ENCODE peak calls at places on chromosomes 4 and X, in seven cellular contexts. F, C, Z, N, X, I and L are unnamed samples.

GRCh38 chr4:101349346-101350064 is 2.2 kb upstream of the PPP3CA start:
- DNase-seq in F (no peak), C (no peak), Z (no peak), N (no peak), X (no peak), I (no peak), L (no peak)

GRCh38 chr4:74339501-74339900 is 25.4 kb upstream of the EREG start:
- DNase-seq in F (no peak), C (no peak), Z (no peak), N (no peak), X (no peak), I (no peak), L (no peak)

GRCh38 chr4:145481164-145481941 is at the start of gene SMAD1:
- DNase-seq in F (peak), C (peak), Z (peak), N (peak), X (peak), I (peak), L (peak)

GRCh38 chrX:3044196-3044595 is 2.9 kb downstream of the ARSF start:
- DNase-seq in F (no peak), C (no peak), Z (no peak), N (no peak), X (no peak), I (no peak), L (no peak)

GRCh38 chrX:41447897-41448296 is 754 bp downstream of the NYX start:
- DNase-seq in F (no peak), C (no peak), Z (no peak), N (no peak), X (no peak), I (no peak), L (no peak)

GRCh38 chr4:825969-826330 is at the start of gene CPLX1:
- DNase-seq in F (no peak), C (peak), Z (no peak), N (no peak), X (peak), I (no peak), L (peak)

GRCh38 chr4:3416270-3416669 is 25.5 kb upstream of the HGFAC start:
- DNase-seq in F (no peak), C (no peak), Z (no peak), N (peak), X (no peak), I (peak), L (no peak)

GRCh38 chrX:37958493-37959211 is 47.7 kb upstream of the SYTL5 start:
- DNase-seq in F (no peak), C (no peak), Z (peak), N (no peak), X (peak), I (peak), L (peak)

GRCh38 chrX:66638591-66639500 is at the start of gene EDA2R:
- DNase-seq in F (peak), C (peak), Z (peak), N (peak), X (peak), I (peak), L (peak)

GRCh38 chr4:153181293-153182080 is 22.8 kb upstream of the TRIM2 start:
- DNase-seq in F (no peak), C (no peak), Z (peak), N (no peak), X (no peak), I (no peak), L (peak)

GRCh38 chr4:152585036-152585439 is 49.1 kb upstream of the FBXW7 start:
- DNase-seq in F (no peak), C (no peak), Z (peak), N (no peak), X (no peak), I (no peak), L (peak)

GRCh38 chrX:110087485-110088356 is 84.8 kb downstream of the TMEM164 start:
- DNase-seq in F (no peak), C (no peak), Z (peak), N (no peak), X (peak), I (no peak), L (peak)

GRCh38 chrX:13688384-13688771 is 550 bp upstream of the RAB9A start:
- DNase-seq in F (no peak), C (no peak), Z (no peak), N (no peak), X (no peak), I (no peak), L (no peak)

GRCh38 chr4:168797176-168797575 is 212.9 kb downstream of the CBR4 start:
- DNase-seq in F (no peak), C (no peak), Z (peak), N (no peak), X (no peak), I (no peak), L (peak)

GRCh38 chr4:106051496-106051895 is 156.2 kb downstream of the NPNT start:
- DNase-seq in F (no peak), C (no peak), Z (no peak), N (no peak), X (no peak), I (no peak), L (no peak)

GRCh38 chr4:56863441-56864129 is 42.1 kb upstream of the SPINK2 start:
- DNase-seq in F (no peak), C (no peak), Z (peak), N (no peak), X (no peak), I (no peak), L (no peak)

GRCh38 chr4:26048378-26048882 is 134.4 kb downstream of the SMIM20 start:
- DNase-seq in F (no peak), C (no peak), Z (peak), N (no peak), X (no peak), I (peak), L (peak)

GRCh38 chr4:176302283-176303275 is 17.2 kb upstream of the SPCS3 start:
- DNase-seq in F (no peak), C (no peak), Z (peak), N (no peak), X (peak), I (peak), L (peak)

GRCh38 chr4:53637348-53637747 is 46.1 kb upstream of the LNX1 start:
- DNase-seq in F (no peak), C (no peak), Z (no peak), N (no peak), X (no peak), I (no peak), L (no peak)

GRCh38 chr4:52545099-52546069 is 113.7 kb downstream of the USP46 start:
- DNase-seq in F (peak), C (peak), Z (peak), N (peak), X (peak), I (peak), L (peak)

GRCh38 chrX:55908685-55909212 is 191.2 kb downstream of the RRAGB start:
- DNase-seq in F (peak), C (peak), Z (no peak), N (peak), X (peak), I (peak), L (peak)

DNA sequence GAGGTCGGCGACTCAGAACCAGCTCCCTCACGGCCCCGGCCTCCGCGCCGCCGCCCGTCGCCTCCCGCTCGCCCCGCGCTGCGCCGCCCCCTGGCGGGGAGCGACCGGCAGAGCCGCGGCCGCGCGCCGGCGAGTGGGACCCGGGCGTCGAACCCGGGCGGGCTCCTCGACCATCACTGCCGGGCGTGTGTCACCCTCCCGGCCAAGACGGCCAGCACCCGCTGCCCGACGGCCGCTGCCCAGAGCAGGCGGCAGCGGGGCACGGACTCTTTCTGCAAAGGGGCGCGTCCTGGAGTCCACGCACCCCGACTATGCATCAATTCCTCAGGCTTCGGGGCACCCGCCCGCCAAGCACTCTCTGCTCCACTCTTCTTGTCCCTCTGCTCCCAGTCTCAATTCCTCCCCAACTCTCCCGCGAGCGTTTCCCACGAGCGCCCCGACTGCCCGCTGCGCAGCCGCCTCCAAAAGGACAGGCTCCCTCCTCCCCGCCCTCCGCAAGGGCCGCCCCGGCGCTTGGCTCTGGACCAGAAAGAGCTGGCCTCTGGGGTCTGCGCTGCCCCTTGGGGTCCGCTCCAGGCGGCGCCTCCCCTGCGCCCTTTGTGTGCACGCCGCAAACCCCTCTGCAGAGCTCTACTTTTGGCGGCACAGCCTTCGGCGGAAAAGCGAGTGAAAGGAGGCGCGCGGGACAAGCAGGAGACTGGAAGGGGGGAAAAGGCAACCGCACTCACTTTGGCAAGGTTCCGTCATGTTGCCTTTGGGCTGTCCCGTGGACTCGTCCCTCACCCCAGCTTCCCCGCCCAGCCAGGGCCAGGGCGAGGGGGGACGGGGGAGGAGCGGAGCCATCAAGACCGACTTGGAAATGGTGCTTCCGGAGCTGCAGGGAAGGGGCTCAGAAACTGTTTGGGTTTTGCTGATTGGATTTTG is 1.1 kb downstream of the PDE5A start:
- DNase-seq in F (peak), C (peak), Z (peak), N (peak), X (peak), I (peak), L (peak)
- H3K4ac ChIP-seq in F (no peak), C (no peak), Z (peak), N (no peak), X (no peak), I (no peak), L (peak)

GRCh38 chrX:49231333-49232000 is 1.7 kb downstream of the CACNA1F start:
- DNase-seq in F (no peak), C (no peak), Z (no peak), N (no peak), X (no peak), I (no peak), L (no peak)

GRCh38 chrX:49233887-49234555 is 881 bp upstream of the CACNA1F start:
- DNase-seq in F (no peak), C (no peak), Z (no peak), N (no peak), X (no peak), I (no peak), L (no peak)

GRCh38 chrX:49233176-49233575 is at the start of gene CACNA1F:
- DNase-seq in F (no peak), C (no peak), Z (no peak), N (no peak), X (no peak), I (no peak), L (no peak)

GRCh38 chrX:49230500-49231232 is 2.5 kb downstream of the CACNA1F start:
- DNase-seq in F (peak), C (peak), Z (no peak), N (peak), X (peak), I (no peak), L (no peak)

DNA sequence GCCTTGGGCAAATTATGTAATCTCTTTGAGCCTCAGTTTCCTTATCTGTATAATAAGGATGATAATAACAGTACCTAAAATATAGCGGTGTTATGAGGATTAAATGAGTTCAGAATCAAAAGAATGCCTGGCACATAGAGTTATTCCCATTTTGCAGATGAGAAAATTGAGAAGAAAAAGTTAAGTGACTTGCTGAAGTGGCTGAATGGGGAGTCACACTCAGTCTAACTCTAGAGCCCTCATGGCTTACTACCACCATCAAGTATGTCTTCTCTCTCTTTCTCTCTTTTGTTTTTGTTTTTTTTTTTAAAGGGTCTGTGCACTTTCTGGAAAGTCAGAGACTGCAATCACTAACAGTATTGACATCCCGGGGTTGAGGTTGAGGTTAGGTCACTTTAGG is 615 bp downstream of the CACNA1F start:
- DNase-seq in F (no peak), C (no peak), Z (no peak), N (no peak), X (no peak), I (no peak), L (no peak)
- H3K4me2 ChIP-seq in F (no peak), C (no peak), Z (no peak), N (no peak), X (no peak), I (no peak), L (no peak)

GRCh38 chr4:89814362-89814761 is 22.6 kb downstream of the SNCA start:
- DNase-seq in F (no peak), C (no peak), Z (no peak), N (no peak), X (no peak), I (no peak), L (no peak)

GRCh38 chr4:89807441-89808140 is 29.4 kb downstream of the SNCA start:
- DNase-seq in F (no peak), C (no peak), Z (no peak), N (no peak), X (no peak), I (no peak), L (no peak)

GRCh38 chr4:89813197-89813596 is 23.8 kb downstream of the SNCA start:
- DNase-seq in F (no peak), C (no peak), Z (no peak), N (no peak), X (no peak), I (no peak), L (no peak)
- H2BK120ac ChIP-seq in F (no peak), C (no peak), Z (no peak), N (no peak), X (no peak), I (no peak), L (no peak)

GRCh38 chr4:183558873-183559272 is 54.0 kb downstream of the ING2 start:
- DNase-seq in F (no peak), C (no peak), Z (no peak), N (no peak), X (peak), I (no peak), L (no peak)

GRCh38 chr4:183556947-183557346 is 52.1 kb downstream of the ING2 start:
- DNase-seq in F (no peak), C (no peak), Z (no peak), N (no peak), X (no peak), I (no peak), L (no peak)

GRCh38 chr4:183563874-183564273 is 59.0 kb downstream of the ING2 start:
- DNase-seq in F (no peak), C (no peak), Z (peak), N (no peak), X (peak), I (peak), L (peak)

GRCh38 chr4:183557611-183558010 is 52.8 kb downstream of the ING2 start:
- DNase-seq in F (no peak), C (no peak), Z (no peak), N (no peak), X (no peak), I (no peak), L (no peak)

DNA sequence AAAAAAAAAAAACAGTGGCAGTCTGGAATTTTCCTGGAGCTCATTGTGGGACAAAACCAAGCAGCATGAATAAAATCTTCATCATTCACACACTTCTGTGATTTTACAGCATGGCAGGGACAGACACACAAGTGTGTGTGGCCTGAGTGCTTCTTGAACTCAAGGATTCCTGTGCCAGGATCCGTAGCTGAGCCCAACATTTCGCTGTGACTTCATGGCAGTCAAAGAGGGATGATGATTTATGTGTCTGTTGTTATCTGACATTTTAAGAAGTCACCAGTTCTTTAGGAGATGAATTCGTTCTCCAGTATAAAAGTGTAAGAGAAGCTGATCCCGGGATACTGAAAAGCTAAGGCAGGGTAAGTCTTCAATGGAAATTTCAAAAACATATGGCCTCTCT is 57.0 kb downstream of the ING2 start:
- DNase-seq in F (no peak), C (no peak), Z (no peak), N (no peak), X (no peak), I (no peak), L (no peak)
- H3K4ac ChIP-seq in F (no peak), C (no peak), Z (no peak), N (no peak), X (no peak), I (no peak), L (no peak)

GRCh38 chr4:86569103-86569870 is 24.8 kb upstream of the PTPN13 start:
- DNase-seq in F (no peak), C (no peak), Z (no peak), N (no peak), X (no peak), I (no peak), L (no peak)

GRCh38 chr4:86565641-86566040 is 28.5 kb upstream of the PTPN13 start:
- DNase-seq in F (no peak), C (no peak), Z (no peak), N (no peak), X (no peak), I (no peak), L (no peak)

GRCh38 chr4:86558799-86559198 is 35.3 kb upstream of the PTPN13 start:
- DNase-seq in F (no peak), C (no peak), Z (peak), N (no peak), X (no peak), I (no peak), L (no peak)

GRCh38 chr4:86560447-86560846 is 33.7 kb upstream of the PTPN13 start:
- DNase-seq in F (no peak), C (no peak), Z (no peak), N (no peak), X (peak), I (no peak), L (peak)

DNA sequence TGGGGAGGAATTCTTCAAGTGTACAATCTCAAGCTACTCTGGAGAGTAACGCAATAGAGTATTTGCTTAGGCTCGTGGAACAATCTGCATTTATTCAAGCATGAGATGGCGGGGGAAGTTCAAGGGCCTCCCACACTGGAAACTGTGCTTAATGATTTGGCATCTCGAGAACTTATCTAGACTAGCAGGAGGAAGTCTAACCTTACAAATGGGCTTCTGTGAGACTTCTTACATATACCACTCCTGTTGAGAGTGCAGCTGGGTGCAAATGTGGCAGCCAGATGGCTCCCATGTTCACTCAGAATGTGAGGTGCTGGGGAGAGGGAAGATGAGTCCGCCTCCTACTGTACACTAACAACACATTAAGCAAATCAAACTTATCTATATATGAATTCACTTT is 29.3 kb upstream of the PTPN13 start:
- DNase-seq in F (no peak), C (no peak), Z (no peak), N (no peak), X (no peak), I (no peak), L (no peak)
- H3K4me2 ChIP-seq in F (no peak), C (no peak), Z (no peak), N (no peak), X (no peak), I (no peak), L (no peak)

GRCh38 chr4:13989496-13989895 is 362.0 kb upstream of the BOD1L1 start:
- DNase-seq in F (no peak), C (no peak), Z (no peak), N (no peak), X (no peak), I (no peak), L (no peak)

GRCh38 chr4:13992041-13992440 is 364.5 kb upstream of the BOD1L1 start:
- DNase-seq in F (no peak), C (no peak), Z (no peak), N (no peak), X (no peak), I (no peak), L (no peak)

GRCh38 chr4:13988347-13989265 is 361.1 kb upstream of the BOD1L1 start:
- DNase-seq in F (no peak), C (no peak), Z (peak), N (no peak), X (peak), I (no peak), L (peak)

GRCh38 chr4:13992975-13993495 is 365.5 kb upstream of the BOD1L1 start:
- DNase-seq in F (no peak), C (no peak), Z (no peak), N (no peak), X (no peak), I (no peak), L (peak)

DNA sequence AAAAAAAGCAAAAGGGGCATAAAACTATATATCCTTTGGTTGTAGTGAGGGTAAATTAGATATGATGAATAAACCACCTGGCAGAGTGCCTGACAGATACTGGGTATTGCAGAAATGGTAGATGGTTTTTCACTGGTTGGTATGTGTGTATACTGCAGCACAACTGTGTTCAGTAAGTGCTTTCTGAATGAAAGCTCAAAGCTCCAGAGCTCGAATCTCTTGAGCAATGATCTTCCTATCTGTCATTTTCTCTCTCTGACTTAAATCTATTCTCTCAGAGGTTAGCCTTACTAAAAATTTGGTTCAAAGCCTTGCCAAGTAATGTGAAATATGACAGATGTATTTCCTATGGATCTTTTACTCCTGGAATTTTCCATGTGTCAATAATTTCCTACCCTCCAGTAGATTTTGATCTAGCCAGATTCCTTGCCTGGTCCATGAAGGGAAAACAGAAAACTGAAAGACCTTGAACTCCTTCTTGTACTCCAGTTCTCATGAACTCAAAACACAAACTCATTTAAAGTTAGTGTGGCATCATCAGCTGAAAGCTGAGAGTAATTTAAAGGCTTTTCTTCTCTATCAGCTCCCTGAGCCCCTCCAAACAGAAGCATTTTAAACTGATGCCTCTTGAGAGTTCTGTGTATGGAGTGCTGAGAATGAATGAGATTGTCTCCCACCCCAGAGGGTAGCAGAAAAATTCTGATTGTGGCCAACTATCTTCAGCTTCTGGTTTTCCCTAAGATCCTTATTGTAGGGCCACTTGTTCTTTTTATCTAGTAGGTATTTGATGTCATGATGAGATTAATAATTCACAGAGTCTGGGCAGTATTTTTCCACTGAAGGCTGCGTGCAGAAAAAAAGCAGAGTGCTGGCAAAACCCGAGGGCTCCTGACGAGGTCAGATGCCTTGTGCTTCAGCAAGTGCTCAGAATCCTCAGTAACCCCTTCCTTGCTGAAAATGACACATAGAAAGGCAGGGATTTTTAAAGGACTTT is 363.4 kb upstream of the BOD1L1 start:
- DNase-seq in F (no peak), C (no peak), Z (peak), N (no peak), X (no peak), I (no peak), L (peak)
- H2BK120ac ChIP-seq in F (no peak), C (no peak), Z (no peak), N (no peak), X (no peak), I (no peak), L (no peak)